ENCODE peak calls at places on chromosomes 3 and 15, in ten cellular contexts. N is NCI-H69, J is hypothalamus, U is dorsolateral prefrontal cortex, L is EL, G is psoas muscle, B is occipital lobe, E is iPS-NIHi11, X is cardiac muscle cell, M is NCI-H1436. Z is an unnamed sample.

GRCh38 chr3:59444293-59444671 is 394.5 kb upstream of the CFAP20DC start:
- DNase-seq in N (no peak), L (no peak), J (no peak), U (no peak), B (no peak), G (no peak), M (no peak), E (no peak), X (no peak), Z (no peak)

GRCh38 chr3:44198265-44198956 is 43.3 kb upstream of the TOPAZ1 start:
- DNase-seq in J (peak), G (no peak), E (peak), N (peak), X (peak), L (peak), B (peak), U (peak), M (peak), Z (peak)

GRCh38 chr3:170740726-170741591 is 129.0 kb downstream of the RPL22L1 start:
- DNase-seq in E (no peak), J (peak), B (peak), L (peak), G (peak), N (peak), X (peak), U (peak), M (no peak), Z (no peak)

GRCh38 chr3:131110087-131110486 is 83.4 kb downstream of the NEK11 start:
- DNase-seq in J (no peak), X (peak), N (no peak), B (no peak), L (peak), G (no peak), E (no peak), M (no peak), U (no peak), Z (no peak)

GRCh38 chr15:45387379-45388007 is 9.1 kb upstream of the GATM start:
- DNase-seq in B (no peak), U (no peak), G (no peak), J (no peak), X (no peak), L (peak), E (no peak), N (no peak), M (no peak), Z (no peak)

GRCh38 chr3:133531981-133532380 is 41.5 kb upstream of the CDV3 start:
- DNase-seq in B (no peak), N (no peak), M (no peak), U (no peak), E (no peak), J (no peak), G (no peak), X (peak), L (peak), Z (no peak)

GRCh38 chr3:60588806-60589205 is 662.4 kb downstream of the FHIT start:
- DNase-seq in M (no peak), L (no peak), J (no peak), B (no peak), N (no peak), U (no peak), E (no peak), X (no peak), G (no peak), Z (no peak)

GRCh38 chr3:139326131-139326530 is 17.7 kb upstream of the MRPS22 start:
- DNase-seq in U (no peak), X (no peak), G (no peak), J (no peak), L (no peak), B (no peak), E (no peak), N (no peak), M (no peak), Z (no peak)

GRCh38 chr15:66758844-66759243 is 56.8 kb downstream of the SMAD6 start:
- DNase-seq in B (no peak), U (no peak), J (no peak), X (peak), G (no peak), N (no peak), L (peak), M (no peak), E (no peak), Z (no peak)

GRCh38 chr3:128068156-128068620 is 16.0 kb downstream of the SEC61A1 start:
- DNase-seq in G (no peak), B (no peak), L (peak), U (no peak), E (peak), J (no peak), X (peak), M (peak), N (peak), Z (peak)

GRCh38 chr15:36363335-36363734 is 216.1 kb upstream of the CDIN1 start:
- DNase-seq in E (no peak), X (peak), G (no peak), N (no peak), L (peak), B (no peak), U (no peak), M (no peak), J (no peak), Z (no peak)

GRCh38 chr15:50624616-50625168 is 61.9 kb downstream of the TRPM7 start:
- DNase-seq in N (no peak), B (no peak), E (no peak), U (no peak), L (no peak), G (no peak), J (no peak), M (no peak), X (peak), Z (no peak)

GRCh38 chr3:36305929-36306520 is 74.3 kb upstream of the STAC start:
- DNase-seq in B (no peak), U (no peak), L (peak), E (no peak), X (no peak), N (no peak), J (no peak), M (no peak), G (no peak), Z (no peak)

GRCh38 chr3:159788291-159788690 is 200.3 kb upstream of the IL12A start:
- DNase-seq in J (no peak), N (no peak), U (no peak), X (peak), L (peak), E (no peak), M (no peak), B (no peak), G (no peak), Z (no peak)

GRCh38 chr3:172305552-172305951 is 142.7 kb downstream of the GHSR start:
- DNase-seq in G (no peak), U (no peak), J (no peak), X (peak), M (no peak), N (no peak), L (peak), B (no peak), E (no peak), Z (no peak)

GRCh38 chr3:141425523-141426233 is 57.4 kb downstream of the ZBTB38 start:
- DNase-seq in M (no peak), J (no peak), N (no peak), E (no peak), U (no peak), L (peak), X (no peak), B (no peak), G (no peak), Z (no peak)

GRCh38 chr3:71511037-71511436 is 72.5 kb downstream of the FOXP1 start:
- DNase-seq in X (peak), U (no peak), G (no peak), M (no peak), J (no peak), B (no peak), N (no peak), E (peak), L (peak), Z (no peak)

GRCh38 chr3:155239960-155240359 is 53.5 kb downstream of the STRIT1 start:
- DNase-seq in J (no peak), G (peak), E (no peak), B (no peak), L (no peak), X (no peak), N (no peak), U (no peak), M (no peak), Z (no peak)

GRCh38 chr15:66004618-66005262 is 135.4 kb downstream of the RAB11A start:
- DNase-seq in X (peak), B (no peak), G (no peak), E (peak), N (no peak), U (no peak), J (no peak), M (no peak), L (peak), Z (peak)

GRCh38 chr3:185711255-185711870 is 113.5 kb downstream of the IGF2BP2 start:
- DNase-seq in E (no peak), L (peak), M (no peak), J (no peak), U (no peak), B (no peak), N (no peak), G (no peak), X (peak), Z (no peak)

GRCh38 chr3:12273045-12273695 is 15.7 kb upstream of the PPARG start:
- DNase-seq in J (no peak), G (no peak), N (no peak), E (no peak), B (no peak), X (no peak), U (no peak), L (no peak), M (no peak), Z (no peak)

GRCh38 chr3:123728014-123728413 is 143.2 kb upstream of the HACD2 start:
- DNase-seq in E (no peak), X (peak), U (no peak), L (peak), J (no peak), B (no peak), G (no peak), N (no peak), M (no peak), Z (no peak)

GRCh38 chr3:194491996-194492395 is 5.2 kb upstream of the ATP13A3 start:
- DNase-seq in M (no peak), X (no peak), L (no peak), N (no peak), U (no peak), B (no peak), G (no peak), J (no peak), E (no peak), Z (no peak)

GRCh38 chr3:116263842-116264545 is 181.3 kb downstream of the LSAMP start:
- DNase-seq in J (no peak), U (no peak), G (no peak), B (no peak), L (no peak), X (peak), N (no peak), M (no peak), E (no peak), Z (no peak)

GRCh38 chr3:192224634-192225033 is 502.7 kb downstream of the FGF12 start:
- DNase-seq in M (no peak), G (no peak), B (no peak), L (no peak), J (no peak), E (no peak), N (no peak), U (no peak), X (no peak), Z (no peak)

GRCh38 chr15:70245932-70246622 is 148.4 kb upstream of the TLE3 start:
- DNase-seq in G (no peak), J (no peak), E (no peak), L (peak), M (no peak), B (no peak), X (peak), N (no peak), U (no peak), Z (no peak)

GRCh38 chr3:53303549-53303948 is 43.8 kb downstream of the DCP1A start:
- DNase-seq in X (no peak), G (peak), L (no peak), E (no peak), J (no peak), U (peak), N (no peak), B (no peak), M (no peak), Z (no peak)

GRCh38 chr3:59138966-59139365 is 89.1 kb upstream of the CFAP20DC start:
- DNase-seq in J (no peak), N (no peak), G (no peak), E (no peak), B (no peak), U (no peak), M (no peak), L (no peak), X (no peak), Z (no peak)

GRCh38 chr15:65303687-65304392 is 637 bp upstream of the RNU5B-1 start:
- DNase-seq in N (peak), L (peak), U (peak), J (peak), X (peak), B (peak), M (no peak), E (no peak), G (peak), Z (peak)

GRCh38 chr3:100465871-100466777 is 26.3 kb upstream of the TMEM45A start:
- DNase-seq in J (no peak), L (no peak), B (no peak), U (no peak), E (no peak), G (no peak), N (no peak), X (no peak), M (no peak), Z (no peak)

GRCh38 chr3:128203171-128203570 is 49.9 kb downstream of the EEFSEC start:
- DNase-seq in E (no peak), L (no peak), N (no peak), B (no peak), X (no peak), J (no peak), M (no peak), G (no peak), U (no peak), Z (no peak)

GRCh38 chr15:100881573-100882336 is 2.1 kb downstream of the ALDH1A3 start:
- DNase-seq in N (no peak), B (no peak), U (no peak), L (no peak), M (no peak), G (no peak), E (no peak), J (no peak), X (no peak), Z (no peak)

GRCh38 chr15:24877174-24877573 is 77.6 kb upstream of the SNRPN start:
- DNase-seq in N (no peak), G (no peak), X (no peak), L (no peak), E (no peak), B (no peak), U (no peak), J (no peak), M (no peak), Z (no peak)

GRCh38 chr3:160278210-160278609 is 53.0 kb downstream of the C3orf80 start:
- DNase-seq in U (no peak), M (peak), E (no peak), B (no peak), L (no peak), G (no peak), J (no peak), X (no peak), N (peak), Z (no peak)

GRCh38 chr15:66423149-66423548 is 36.4 kb downstream of the MAP2K1 start:
- DNase-seq in X (no peak), U (no peak), B (no peak), E (no peak), J (no peak), G (no peak), M (no peak), N (no peak), L (no peak), Z (no peak)

GRCh38 chr15:99616773-99617342 is 51.1 kb downstream of the MEF2A start:
- DNase-seq in N (no peak), L (no peak), M (no peak), U (no peak), G (no peak), B (no peak), E (no peak), J (no peak), X (no peak), Z (no peak)

GRCh38 chr3:171563298-171563697 is 103.1 kb upstream of the TNIK start:
- DNase-seq in B (no peak), X (no peak), G (no peak), M (no peak), U (no peak), E (no peak), L (no peak), N (no peak), J (no peak), Z (no peak)

GRCh38 chr3:71423151-71423906 is 160.2 kb downstream of the FOXP1 start:
- DNase-seq in E (no peak), M (no peak), U (no peak), L (peak), N (peak), X (peak), J (no peak), B (no peak), G (no peak), Z (no peak)